ENCODE peak calls at places on chromosomes 16 and 17, in six cellular contexts. Y is K562, M is IMR-90, F is A549, B is HepG2, X is GM12878. N is an unnamed sample.

GRCh38 chr16:66988197-66988788 is at the start of gene CES4A:
- DNase-seq in B (peak), X (no peak), F (no peak), M (peak), Y (no peak), N (no peak)

GRCh38 chr16:8998114-8998513 is 34.4 kb upstream of the USP7 start:
- DNase-seq in B (no peak), X (no peak), M (peak), F (no peak), Y (no peak), N (no peak)

GRCh38 chr16:23072084-23072599 is 77.1 kb downstream of the USP31 start:
- DNase-seq in M (peak), B (no peak), X (no peak), Y (no peak), F (peak), N (no peak)

GRCh38 chr16:4611337-4612023 is 3.2 kb downstream of the UBALD1 start:
- DNase-seq in Y (no peak), F (no peak), X (no peak), M (peak), B (no peak), N (no peak)

GRCh38 chr17:81483085-81483861 is 29.3 kb downstream of the ACTG1 start:
- DNase-seq in F (no peak), Y (no peak), X (no peak), M (no peak), B (no peak), N (no peak)

GRCh38 chr16:2710711-2711231 is 9.3 kb downstream of the PRSS27 start:
- DNase-seq in B (no peak), F (no peak), Y (no peak), X (no peak), M (no peak), N (no peak)

GRCh38 chr16:72134507-72134906 is 37.4 kb downstream of the PMFBP1 start:
- DNase-seq in F (no peak), X (no peak), M (no peak), Y (no peak), B (no peak), N (no peak)

GRCh38 chr17:33015716-33016346 is 24.2 kb downstream of the SPACA3 start:
- DNase-seq in X (no peak), Y (no peak), M (no peak), F (no peak), B (no peak), N (no peak)

GRCh38 chr17:64357191-64357981 is 33.3 kb downstream of the PECAM1 start:
- DNase-seq in Y (no peak), X (no peak), M (peak), F (no peak), B (no peak), N (no peak)

GRCh38 chr16:50238868-50239301 is 27.5 kb upstream of the ADCY7 start:
- DNase-seq in Y (no peak), F (no peak), X (no peak), B (no peak), M (no peak), N (no peak)

GRCh38 chr17:40553694-40554534 is 11.4 kb downstream of the CCR7 start:
- DNase-seq in X (no peak), F (no peak), M (peak), B (peak), Y (peak), N (no peak)

GRCh38 chr16:979859-980594 is 1.5 kb upstream of the SOX8 start:
- DNase-seq in F (no peak), M (no peak), Y (no peak), B (no peak), X (no peak), N (peak)

GRCh38 chr16:28304214-28304613 is 11.9 kb downstream of the SBK1 start:
- DNase-seq in F (no peak), B (peak), X (no peak), Y (peak), M (peak), N (peak)

GRCh38 chr17:72126575-72127486 is 6.0 kb downstream of the SOX9 start:
- DNase-seq in M (peak), B (peak), F (peak), Y (no peak), X (no peak), N (no peak)

GRCh38 chr16:47657977-47658376 is 196.8 kb downstream of the PHKB start:
- DNase-seq in Y (no peak), X (no peak), M (no peak), B (no peak), F (no peak), N (no peak)

GRCh38 chr17:6303664-6304063 is 131.3 kb downstream of the AIPL1 start:
- DNase-seq in B (no peak), X (no peak), Y (no peak), F (no peak), M (no peak), N (no peak)

GRCh38 chr17:64020068-64020766 is at the start of gene ICAM2:
- DNase-seq in Y (no peak), M (no peak), B (no peak), F (no peak), X (peak), N (no peak)

GRCh38 chr17:40399185-40399584 is 18.5 kb downstream of the TOP2A start:
- DNase-seq in Y (peak), B (peak), F (peak), X (no peak), M (peak), N (no peak)

GRCh38 chr17:66684716-66685115 is 150.2 kb upstream of the CACNG5 start:
- DNase-seq in Y (no peak), B (no peak), F (no peak), M (no peak), X (no peak), N (no peak)

GRCh38 chr17:72587773-72588511 is 467.1 kb downstream of the SOX9 start:
- DNase-seq in F (no peak), B (peak), M (peak), X (no peak), Y (no peak), N (no peak)

GRCh38 chr16:55661842-55662479 is 6.2 kb downstream of the SLC6A2 start:
- DNase-seq in X (no peak), M (no peak), Y (no peak), F (no peak), B (no peak), N (no peak)

GRCh38 chr17:77807746-77808441 is 150.6 kb upstream of the TNRC6C start:
- DNase-seq in Y (no peak), F (no peak), B (no peak), M (no peak), X (no peak), N (no peak)

GRCh38 chr17:77701996-77702395 is 256.5 kb upstream of the TNRC6C start:
- DNase-seq in X (no peak), M (no peak), F (no peak), Y (no peak), B (no peak), N (no peak)

GRCh38 chr16:56202036-56202435 is 10.7 kb downstream of the GNAO1 start:
- DNase-seq in F (no peak), X (no peak), B (no peak), Y (no peak), M (no peak), N (no peak)

GRCh38 chr16:71700822-71701221 is 23.7 kb downstream of the PHLPP2 start:
- DNase-seq in B (no peak), Y (no peak), F (no peak), M (no peak), X (no peak), N (no peak)

GRCh38 chr17:76558210-76559095 is 18.6 kb downstream of the PRCD start:
- DNase-seq in Y (no peak), F (no peak), M (peak), B (no peak), X (no peak), N (no peak)

GRCh38 chr17:73017653-73018052 is 74.8 kb downstream of the SLC39A11 start:
- DNase-seq in X (no peak), F (no peak), B (no peak), Y (no peak), M (peak), N (no peak)

GRCh38 chr16:85655216-85656129 is 33.3 kb downstream of the GINS2 start:
- DNase-seq in M (no peak), Y (no peak), X (no peak), B (no peak), F (no peak), N (no peak)

GRCh38 chr17:59954856-59955255 is 9.7 kb downstream of the RNFT1 start:
- DNase-seq in M (no peak), X (no peak), B (no peak), F (no peak), Y (no peak), N (no peak)

GRCh38 chr16:85767569-85767968 is 16.7 kb upstream of the C16orf74 start:
- DNase-seq in M (peak), X (no peak), B (no peak), F (peak), Y (no peak), N (no peak)

GRCh38 chr17:66177048-66177447 is 14.9 kb downstream of the CEP112 start:
- DNase-seq in F (no peak), B (no peak), X (no peak), Y (no peak), M (no peak), N (no peak)

GRCh38 chr16:66357523-66357928 is 9.0 kb upstream of the CDH5 start:
- DNase-seq in F (peak), Y (peak), B (peak), X (no peak), M (peak), N (no peak)

GRCh38 chr17:2092253-2092652 is 37.4 kb downstream of the HIC1 start:
- DNase-seq in M (no peak), B (no peak), X (no peak), Y (no peak), F (no peak), N (no peak)

GRCh38 chr17:8991514-8992285 is 26.2 kb upstream of the PIK3R5 start:
- DNase-seq in Y (peak), M (peak), B (peak), X (no peak), F (peak), N (peak)

DNA sequence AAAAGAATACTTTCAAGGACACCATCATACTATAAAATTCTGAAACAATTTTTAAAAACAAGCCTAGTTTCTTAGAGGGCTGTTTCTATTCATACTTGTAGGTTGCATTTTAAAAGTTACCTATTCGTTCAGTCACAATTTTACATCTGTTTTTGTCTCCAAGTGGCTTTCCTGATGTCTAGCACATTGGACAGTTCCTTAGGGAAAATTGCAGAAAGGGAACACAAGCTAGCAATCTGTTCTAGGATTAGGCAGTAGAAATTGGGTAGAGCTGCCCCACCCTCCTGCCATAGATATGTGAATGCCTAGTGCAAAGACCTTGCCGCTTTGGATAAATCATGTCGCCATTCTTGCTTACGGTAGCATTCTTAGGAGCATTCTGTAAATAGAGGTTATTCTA is 358.9 kb downstream of the RBFOX1 start:
- DNase-seq in Y (no peak), M (no peak), B (no peak), X (no peak), F (no peak), N (no peak)
- TF ChIP-seq CEBPB in Y (no peak), M (no peak), B (no peak), X (no peak), F (no peak), N (no peak)

GRCh38 chr16:88070989-88071625 is 119.9 kb downstream of the BANP start:
- DNase-seq in B (no peak), F (no peak), X (no peak), Y (no peak), M (no peak), N (no peak)
- TF ChIP-seq CEBPB in B (no peak), F (no peak), X (no peak), Y (no peak), M (no peak), N (no peak)

DNA sequence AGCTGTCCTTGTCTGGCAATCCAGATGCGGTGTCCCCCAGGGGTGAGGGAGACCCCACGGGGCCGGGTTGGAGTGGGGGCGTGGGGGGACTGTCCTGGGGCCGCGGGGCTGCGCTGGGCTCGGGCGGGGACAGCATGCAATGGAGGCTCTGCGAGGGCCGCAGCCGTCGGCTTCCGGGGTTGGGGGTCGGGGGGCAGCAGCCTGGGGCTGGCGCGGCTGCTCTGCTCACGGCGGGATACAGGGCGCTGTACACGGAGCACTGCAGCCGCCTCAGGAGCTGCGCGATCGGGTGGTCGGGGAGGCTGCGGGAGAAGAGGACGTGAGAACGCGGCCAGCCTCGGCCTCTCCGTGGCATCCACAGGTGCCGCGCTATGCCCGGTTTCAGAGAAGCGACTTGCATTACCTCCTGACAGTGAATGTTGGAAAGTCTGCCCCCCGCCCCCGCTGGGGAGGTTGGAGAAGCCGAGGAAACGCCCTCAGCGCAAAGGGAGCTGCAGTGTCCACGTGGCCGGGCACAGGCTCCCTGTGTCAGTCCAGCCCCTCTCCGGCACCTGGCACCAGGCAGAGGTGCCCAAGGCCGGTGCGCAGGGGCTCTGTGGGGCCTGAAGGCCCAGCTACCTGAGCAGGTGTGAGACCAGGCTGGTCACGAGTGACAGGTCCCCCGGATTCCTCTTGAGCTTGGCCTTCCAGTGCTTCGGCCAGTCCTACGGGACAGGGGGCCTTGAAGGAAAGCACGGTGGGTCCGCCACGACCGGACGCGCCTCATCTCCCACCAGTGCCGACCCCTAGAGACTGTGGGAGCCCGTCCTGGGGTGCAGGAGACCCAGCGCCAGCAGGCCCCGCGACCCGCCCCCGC is 9.4 kb upstream of the SPATA2L start:
- DNase-seq in M (no peak), X (no peak), B (no peak), F (no peak), Y (no peak), N (no peak)
- TF ChIP-seq CEBPB in M (no peak), X (no peak), B (no peak), F (no peak), Y (no peak), N (no peak)

DNA sequence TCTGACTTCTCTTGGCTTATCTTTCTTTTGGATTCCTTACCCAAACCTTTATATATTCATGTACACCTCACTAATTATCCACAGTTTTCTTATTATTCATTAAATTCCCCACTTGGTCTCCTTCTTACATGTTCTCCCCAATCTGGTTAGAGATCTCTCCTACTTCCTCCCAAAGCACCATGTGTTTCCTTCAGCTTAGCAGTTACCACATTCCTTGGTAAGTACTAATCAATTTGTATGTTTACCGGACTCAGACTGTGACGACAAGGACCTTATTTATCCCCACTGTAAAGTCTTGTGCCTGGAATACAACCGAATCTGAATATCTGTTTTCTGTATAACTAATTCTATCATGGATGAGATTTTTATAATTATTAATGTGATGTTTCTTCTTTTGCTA is 389.5 kb downstream of the KCNJ2 start:
- DNase-seq in B (no peak), X (no peak), M (peak), Y (no peak), F (no peak), N (no peak)
- TF ChIP-seq CEBPB in B (no peak), X (no peak), M (no peak), Y (no peak), F (no peak), N (no peak)

GRCh38 chr17:27294689-27295630 is 1.0 kb downstream of the WSB1 start:
- DNase-seq in Y (peak), M (peak), F (peak), X (peak), B (peak), N (no peak)
- TF ChIP-seq CEBPB in Y (peak), M (no peak), F (no peak), X (peak), B (no peak), N (no peak)

GRCh38 chr17:692116-692515 is 22.5 kb downstream of the VPS53 start:
- DNase-seq in M (peak), X (no peak), Y (no peak), B (no peak), F (no peak), N (no peak)
- TF ChIP-seq CEBPB in M (no peak), X (no peak), Y (no peak), B (no peak), F (no peak), N (no peak)

DNA sequence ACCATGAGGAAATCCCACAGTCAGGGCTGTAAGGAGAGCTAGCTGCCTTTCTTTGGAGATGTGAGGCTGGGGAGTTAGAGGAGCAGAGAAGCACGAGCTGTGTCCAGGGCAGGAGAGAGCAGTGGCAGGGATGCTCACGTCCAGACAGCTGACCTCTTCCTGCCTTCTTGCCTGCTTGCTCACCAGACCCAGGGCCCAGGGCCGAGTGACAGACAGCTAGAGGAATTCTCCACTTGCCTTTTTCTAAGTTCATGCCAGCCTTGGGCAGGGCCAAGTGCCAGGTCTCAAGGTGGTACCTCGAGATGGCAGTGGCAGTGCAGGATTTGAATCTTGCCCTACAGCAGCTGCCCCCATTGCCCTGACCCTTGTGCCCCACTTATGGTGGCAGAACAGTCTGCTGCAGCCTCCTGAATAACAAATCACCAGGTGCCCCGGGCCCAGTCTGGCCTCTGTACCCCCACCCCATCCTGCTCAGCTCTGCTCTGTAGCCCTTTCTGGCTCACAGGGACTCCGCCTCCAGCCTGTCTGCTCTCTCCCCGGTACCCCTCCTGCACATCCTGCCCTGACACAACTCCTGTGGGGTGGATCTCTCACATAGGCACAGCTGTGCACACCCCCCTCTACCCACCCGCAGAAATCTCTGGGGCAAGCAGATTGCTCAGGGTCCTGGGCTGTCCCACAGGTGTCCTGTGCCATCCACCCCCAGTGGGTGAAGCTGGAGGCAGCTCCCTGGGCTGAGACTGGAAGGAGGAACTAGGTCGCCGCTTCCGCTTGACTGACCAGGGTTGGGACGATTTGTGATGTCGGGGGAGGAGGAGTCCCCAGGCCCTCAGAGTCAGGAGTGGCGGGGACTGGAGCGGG is 26.0 kb downstream of the GRIN2C start:
- DNase-seq in F (no peak), M (peak), Y (no peak), X (no peak), B (no peak), N (no peak)
- TF ChIP-seq CEBPB in F (no peak), M (no peak), Y (no peak), X (no peak), B (no peak), N (no peak)

N was measured in H1.